ENCODE peak calls at places on chromosomes 16 and 17, in four cellular contexts. G is ACHN, W is colonic mucosa, Z is activated T-helper 1 cell treated with Interleukin-2 at 50 U/mL for 16 hours. L is an unnamed sample.

GRCh38 chr16:27690604-27691003 is 140.7 kb downstream of the KATNIP start:
- DNase-seq in W (peak; percentile 34), Z (no peak), G (peak; percentile 28), L (no peak)

GRCh38 chr17:57665696-57666095 is 79.4 kb downstream of the CCDC182 start:
- DNase-seq in W (no peak), G (no peak), Z (no peak), L (no peak)

GRCh38 chr17:74987909-74988711 is 678 bp downstream of the CDR2L start:
- DNase-seq in Z (no peak), G (peak; percentile 81), W (peak; percentile 79), L (peak; percentile 39)

GRCh38 chr16:30775381-30776099 is 11.5 kb downstream of the ZNF629 start:
- DNase-seq in W (peak; percentile 91), G (peak; percentile 88), Z (peak; percentile 25), L (peak; percentile 70)

GRCh38 chr16:29852654-29853053 is 10.4 kb downstream of the CDIPT start:
- DNase-seq in W (no peak), G (no peak), Z (no peak), L (no peak)

GRCh38 chr16:16042076-16042475 is 92.7 kb downstream of the ABCC1 start:
- DNase-seq in G (peak; percentile 16), Z (no peak), W (no peak), L (no peak)

GRCh38 chr17:44354582-44355309 is 8.9 kb downstream of the FAM171A2 start:
- DNase-seq in Z (peak; percentile 55), W (peak; percentile 56), G (no peak), L (no peak)

GRCh38 chr17:78375401-78376079 is 2.9 kb upstream of the PGS1 start:
- DNase-seq in Z (no peak), W (peak; percentile 31), G (peak; percentile 95), L (peak; percentile 96)

GRCh38 chr17:59666235-59666634 is 41.0 kb downstream of the PTRH2 start:
- DNase-seq in Z (no peak), W (no peak), G (no peak), L (peak; percentile 49)

GRCh38 chr16:85104147-85104546 is 8.1 kb downstream of the CIBAR2 start:
- DNase-seq in G (no peak), W (no peak), Z (no peak), L (no peak)

GRCh38 chr17:44786551-44787081 is 27.8 kb downstream of the ADAM11 start:
- DNase-seq in W (peak; percentile 12), G (no peak), Z (no peak), L (no peak)

GRCh38 chr17:42553866-42554249 is 1.1 kb downstream of the HSD17B1 start:
- DNase-seq in G (peak; percentile 43), W (no peak), Z (no peak), L (peak; percentile 32)

GRCh38 chr17:60959011-60959410 is 281.4 kb downstream of the BCAS3 start:
- DNase-seq in G (peak; percentile 8), W (no peak), Z (no peak), L (no peak)

GRCh38 chr16:10876799-10877341 is at the start of gene CIITA:
- DNase-seq in W (peak; percentile 51), G (peak; percentile 61), Z (peak; percentile 9), L (peak; percentile 93)

GRCh38 chr16:17836868-17837602 is 366.3 kb upstream of the XYLT1 start:
- DNase-seq in W (no peak), G (no peak), Z (no peak), L (peak; percentile 50)

GRCh38 chr17:76243826-76244679 is 3.8 kb upstream of the RNF157 start:
- DNase-seq in Z (no peak), W (no peak), G (no peak), L (no peak)

GRCh38 chr16:3861808-3862451 is 18.6 kb downstream of the CREBBP start:
- DNase-seq in W (no peak), Z (no peak), G (peak; percentile 31), L (no peak)

GRCh38 chr17:15048933-15049539 is 216.1 kb downstream of the PMP22 start:
- DNase-seq in W (no peak), G (no peak), Z (no peak), L (no peak)

GRCh38 chr17:55433629-55434422 is 12.2 kb upstream of the MMD start:
- DNase-seq in W (peak; percentile 73), Z (no peak), G (peak; percentile 93), L (peak; percentile 96)

GRCh38 chr16:81695431-81695890 is 83.6 kb upstream of the PLCG2 start:
- DNase-seq in Z (no peak), G (no peak), W (no peak), L (peak; percentile 68)

GRCh38 chr16:25553711-25554436 is 137.9 kb upstream of the HS3ST4 start:
- DNase-seq in W (no peak), G (peak; percentile 8), Z (no peak), L (peak; percentile 81)

GRCh38 chr17:70168044-70168978 is 1.0 kb upstream of the KCNJ2 start:
- DNase-seq in Z (no peak), G (peak; percentile 81), W (peak; percentile 86), L (peak; percentile 74)

GRCh38 chr17:22507823-22508222 is 815.5 kb downstream of the KCNJ18 start:
- DNase-seq in G (peak; percentile 42), W (no peak), Z (no peak), L (no peak)

GRCh38 chr16:5065813-5066212 is at the start of gene C16orf89:
- DNase-seq in W (peak; percentile 49), G (no peak), Z (no peak), L (no peak)

GRCh38 chr16:25299792-25300590 is 42.3 kb upstream of the ZKSCAN2 start:
- DNase-seq in Z (no peak), G (no peak), W (no peak), L (no peak)

GRCh38 chr16:85471469-85472431 is 141.4 kb upstream of the GSE1 start:
- DNase-seq in G (no peak), W (peak; percentile 71), Z (no peak), L (peak; percentile 29)

GRCh38 chr17:60720763-60721531 is 43.3 kb downstream of the BCAS3 start:
- DNase-seq in Z (peak; percentile 1), G (peak; percentile 70), W (peak; percentile 50), L (peak; percentile 54)

GRCh38 chr16:31413943-31414342 is 14.2 kb downstream of the COX6A2 start:
- DNase-seq in W (no peak), Z (no peak), G (no peak), L (no peak)

GRCh38 chr16:85168732-85169256 is 56.5 kb upstream of the CIBAR2 start:
- DNase-seq in Z (no peak), G (no peak), W (peak; percentile 62), L (no peak)

GRCh38 chr17:9044796-9045470 is 23.6 kb downstream of the NTN1 start:
- DNase-seq in W (no peak), G (no peak), Z (no peak), L (no peak)

GRCh38 chr16:9091867-9092281 is 430 bp downstream of the HAPSTR1 start:
- DNase-seq in G (peak; percentile 45), W (peak; percentile 42), Z (peak; percentile 26), L (no peak)

GRCh38 chr16:31451681-31452351 is 7.5 kb upstream of the ARMC5 start:
- DNase-seq in W (no peak), Z (no peak), G (peak; percentile 89), L (peak; percentile 78)